ENCODE peak calls at places on chromosomes 13 and 19, in six cellular contexts. C, U, V, Y, F and N are unnamed samples.

GRCh38 chr13:30963794-30964193 is 31.3 kb downstream of the TEX26 start:
- DNase-seq in F (peak; percentile 26), Y (no peak), C (no peak), U (no peak), V (no peak), N (no peak)

GRCh38 chr13:75226755-75227435 is 255.1 kb downstream of the TBC1D4 start:
- DNase-seq in C (peak; percentile 77), V (peak; percentile 39), F (no peak), Y (no peak), U (no peak), N (no peak)

GRCh38 chr19:28292822-28293500 is 920.0 kb downstream of the UQCRFS1 start:
- DNase-seq in C (no peak), F (no peak), U (no peak), V (no peak), Y (no peak), N (peak; percentile 97)

GRCh38 chr13:88707652-88708051 is 1036.5 kb downstream of the SLITRK5 start:
- DNase-seq in C (no peak), F (no peak), U (no peak), Y (no peak), V (no peak), N (no peak)

GRCh38 chr19:38388310-38389100 is at the start of gene SPRED3:
- DNase-seq in F (peak; percentile 67), V (no peak), Y (no peak), U (peak; percentile 94), C (no peak), N (peak; percentile 95)

GRCh38 chr19:32418155-32418554 is 12.6 kb downstream of the DPY19L3 start:
- DNase-seq in C (no peak), U (no peak), F (no peak), V (no peak), Y (no peak), N (no peak)

GRCh38 chr13:27455331-27455855 is 5.0 kb upstream of the MTIF3 start:
- DNase-seq in C (peak; percentile 12), F (no peak), Y (no peak), V (no peak), U (no peak), N (no peak)

GRCh38 chr13:113243847-113244246 is 34.4 kb downstream of the CUL4A start:
- DNase-seq in C (no peak), V (no peak), Y (no peak), U (no peak), F (no peak), N (no peak)

GRCh38 chr13:32415019-32415418 is 12.9 kb downstream of the N4BP2L1 start:
- DNase-seq in F (no peak), Y (no peak), C (peak; percentile 54), U (no peak), V (no peak), N (no peak)

GRCh38 chr19:34794289-34794960 is 21.4 kb upstream of the ZNF599 start:
- DNase-seq in U (no peak), V (no peak), C (no peak), Y (no peak), F (no peak), N (no peak)

GRCh38 chr13:84571264-84571663 is 689.0 kb upstream of the SLITRK1 start:
- DNase-seq in V (no peak), Y (no peak), U (no peak), F (no peak), C (no peak), N (no peak)

GRCh38 chr19:49042177-49042576 is 1.5 kb upstream of the CGB5 start:
- DNase-seq in Y (no peak), U (no peak), F (no peak), C (no peak), V (peak; percentile 55), N (no peak)

GRCh38 chr13:112901951-112902651 is 66.9 kb upstream of the MCF2L start:
- DNase-seq in V (no peak), Y (no peak), U (no peak), F (peak; percentile 75), C (no peak), N (no peak)

GRCh38 chr19:38145627-38146026 is 78.4 kb downstream of the DPF1 start:
- DNase-seq in Y (peak; percentile 8), U (no peak), V (no peak), F (no peak), C (no peak), N (no peak)